ENCODE peak calls at places on chromosomes 5 and 9, in four cellular contexts. E, G, B and X are unnamed samples.
A peak's percentile ranks its signal among the peaks of the same experiment; 100 is the strongest.

GRCh38 chr5:107668933-107669542 is 1.7 kb downstream of the EFNA5 start:
- DNase-seq in B (peak; percentile 18), E (peak; percentile 20), G (no peak), X (no peak)

GRCh38 chr9:127904888-127905728 is 5.7 kb upstream of the ST6GALNAC6 start:
- DNase-seq in G (peak; percentile 77), E (no peak), B (no peak), X (peak; percentile 77)

GRCh38 chr5:66356011-66356565 is 212.0 kb downstream of the SREK1 start:
- DNase-seq in G (no peak), E (peak; percentile 33), B (peak; percentile 14), X (no peak)

GRCh38 chr9:89555426-89556375 is 49.1 kb upstream of the GADD45G start:
- DNase-seq in B (no peak), G (no peak), E (no peak), X (peak; percentile 66)

GRCh38 chr5:67879619-67880357 is 335.8 kb upstream of the PIK3R1 start:
- DNase-seq in B (peak; percentile 56), G (no peak), E (peak; percentile 53), X (no peak)

GRCh38 chr9:89661391-89661949 is 56.7 kb downstream of the GADD45G start:
- DNase-seq in G (no peak), E (no peak), B (peak; percentile 6), X (no peak)

GRCh38 chr9:133813749-133814585 is 75.8 kb upstream of the SARDH start:
- DNase-seq in B (peak; percentile 15), G (no peak), E (no peak), X (no peak)

GRCh38 chr9:130857864-130858730 is 23.0 kb downstream of the ABL1 start:
- DNase-seq in B (peak; percentile 93), E (peak; percentile 97), G (no peak), X (no peak)

GRCh38 chr5:179530069-179530998 is 20.0 kb upstream of the RUFY1 start:
- DNase-seq in E (no peak), G (peak; percentile 81), B (peak; percentile 42), X (peak; percentile 62)

GRCh38 chr5:154002093-154002492 is 36.6 kb downstream of the FAM114A2 start:
- DNase-seq in E (peak; percentile 85), B (peak; percentile 98), G (no peak), X (no peak)

GRCh38 chr5:154351566-154351965 is 94.2 kb upstream of the SAP30L start:
- DNase-seq in E (no peak), G (no peak), B (no peak), X (peak; percentile 7)

GRCh38 chr5:964821-965220 is 43.8 kb upstream of the NKD2 start:
- DNase-seq in B (no peak), G (no peak), E (no peak), X (no peak)

GRCh38 chr9:93124793-93125192 is 9.3 kb downstream of the NINJ1 start:
- DNase-seq in B (no peak), G (peak; percentile 1), E (no peak), X (no peak)

GRCh38 chr5:17440766-17441165 is 57.3 kb upstream of the TAF11L2 start:
- DNase-seq in E (peak; percentile 72), G (no peak), B (no peak), X (no peak)

GRCh38 chr9:119818726-119819435 is 449.6 kb upstream of the BRINP1 start:
- DNase-seq in G (no peak), E (no peak), B (no peak), X (no peak)

GRCh38 chr9:31715250-31715649 is 669.2 kb upstream of the ACO1 start:
- DNase-seq in E (no peak), B (peak; percentile 14), G (no peak), X (no peak)

GRCh38 chr9:35711501-35712428 is 20.2 kb downstream of the TLN1 start:
- DNase-seq in B (no peak), G (no peak), E (no peak), X (peak; percentile 46)

GRCh38 chr9:87233916-87234455 is 263.7 kb upstream of the DAPK1 start:
- DNase-seq in G (no peak), E (no peak), B (peak; percentile 36), X (no peak)

GRCh38 chr9:126219717-126220116 is 106.9 kb upstream of the MVB12B start:
- DNase-seq in B (no peak), G (no peak), E (no peak), X (no peak)

GRCh38 chr9:133456409-133456808 is 3.4 kb upstream of the CACFD1 start:
- DNase-seq in G (no peak), B (no peak), E (no peak), X (no peak)

GRCh38 chr9:84667571-84668203 is 1.8 kb upstream of the NTRK2 start:
- DNase-seq in G (peak; percentile 5), B (peak; percentile 38), E (peak; percentile 12), X (peak; percentile 26)

GRCh38 chr5:66945389-66946349 is 250.9 kb downstream of the CD180 start:
- DNase-seq in E (no peak), G (peak; percentile 56), B (peak; percentile 12), X (peak; percentile 28)

GRCh38 chr9:132012704-132013345 is 66.8 kb downstream of the MED27 start:
- DNase-seq in E (no peak), B (no peak), G (no peak), X (no peak)

DNA sequence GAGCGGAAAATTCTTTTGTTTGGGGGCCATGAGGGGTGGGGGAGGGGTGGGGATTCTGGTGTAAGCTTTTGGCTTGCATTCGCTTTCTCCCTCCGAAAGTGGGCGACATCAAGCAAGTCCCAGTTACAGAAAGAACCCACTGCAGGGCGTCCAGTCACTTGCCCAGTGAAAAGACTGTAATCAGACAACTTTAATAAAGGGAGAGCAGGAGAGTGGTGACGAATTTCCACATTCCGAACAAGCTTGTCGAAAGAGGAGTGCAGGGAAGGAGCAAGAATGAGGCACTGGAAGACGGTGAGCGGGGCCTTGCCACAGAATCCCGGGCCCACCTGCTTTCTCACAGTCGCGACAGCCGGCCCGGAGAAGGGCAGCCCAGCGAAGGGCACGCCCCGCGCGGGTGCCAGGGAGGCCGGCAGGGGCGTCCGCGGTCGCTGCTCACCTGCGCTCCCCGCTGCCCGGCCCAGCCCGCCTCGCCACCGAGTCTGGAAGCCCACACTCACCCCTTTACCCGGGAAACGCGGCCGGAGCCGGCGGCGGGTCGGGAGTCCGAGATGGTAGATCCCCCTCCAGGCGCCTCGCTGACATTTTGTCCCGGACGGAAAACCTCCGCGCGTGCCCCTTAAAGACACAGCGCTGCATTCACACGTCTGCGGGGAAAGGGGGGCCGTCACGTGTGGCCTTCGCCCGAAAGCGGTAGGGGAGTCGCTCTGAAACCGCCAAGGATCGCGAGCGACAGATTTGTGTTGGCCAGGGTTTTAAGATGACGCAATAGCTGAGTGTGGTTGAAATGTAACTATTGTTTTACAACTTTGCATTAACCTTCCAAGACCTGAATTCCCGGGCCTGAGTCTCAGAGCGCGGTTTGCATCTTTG is at the start of gene ZBED3:
- DNase-seq in B (peak; percentile 83), E (peak; percentile 87), G (peak; percentile 75), X (peak; percentile 74)
- TF ChIP-seq CTCF in B (no peak), E (peak; percentile 11), G (peak; percentile 34), X (no peak)

GRCh38 chr9:88388203-88388885 is at the start of gene SPIN1:
- DNase-seq in G (peak; percentile 83), E (peak; percentile 64), B (peak; percentile 84), X (peak; percentile 88)
- TF ChIP-seq CTCF in G (peak; percentile 40), E (peak; percentile 43), B (peak; percentile 11), X (peak; percentile 49)

DNA sequence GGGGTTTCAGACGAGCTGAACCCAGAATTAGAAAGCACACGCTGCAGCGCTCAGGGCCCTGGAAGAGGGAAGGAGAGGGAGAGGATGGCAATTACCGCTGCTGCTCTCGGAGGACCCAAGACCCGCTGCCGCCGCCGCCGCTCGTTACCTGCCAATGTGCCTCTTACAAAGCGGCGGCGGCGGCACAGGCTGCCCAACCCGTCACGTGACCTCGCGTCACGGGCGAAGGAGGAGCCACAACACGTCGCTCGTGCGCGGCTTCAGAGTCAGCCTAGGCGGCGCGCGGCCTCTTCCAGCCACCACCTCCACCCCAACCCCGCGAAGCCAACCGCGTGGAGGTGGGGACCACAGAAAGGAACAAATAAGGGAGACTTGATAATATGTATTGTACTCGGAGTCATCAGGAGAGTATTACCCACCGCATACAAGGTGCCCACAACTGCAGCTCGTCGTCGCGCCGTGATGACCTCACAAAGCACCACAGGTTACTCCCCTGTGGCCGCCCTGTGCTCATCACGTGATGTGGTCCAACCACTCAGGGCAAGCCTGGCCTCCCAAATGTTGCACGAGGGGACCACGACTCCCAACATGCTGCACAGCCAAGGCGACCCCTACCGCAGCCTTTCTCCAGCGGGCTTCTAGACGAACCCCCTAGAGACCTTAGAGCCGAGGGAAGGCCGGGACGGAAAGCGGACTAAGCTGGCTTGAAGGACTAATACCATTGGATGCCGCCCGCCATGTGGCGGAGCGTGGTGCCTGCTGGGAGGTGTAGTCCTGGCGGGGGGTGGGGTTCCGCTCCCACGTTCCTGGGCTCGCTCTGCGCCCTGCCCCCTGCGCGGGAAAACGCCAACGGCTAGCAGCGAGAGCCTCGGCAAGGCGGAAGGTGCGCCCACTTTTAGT is at the start of gene UBAP2:
- DNase-seq in B (peak; percentile 98), E (peak; percentile 98), G (peak; percentile 98), X (peak; percentile 98)
- TF ChIP-seq CTCF in B (no peak), E (no peak), G (no peak), X (no peak)

DNA sequence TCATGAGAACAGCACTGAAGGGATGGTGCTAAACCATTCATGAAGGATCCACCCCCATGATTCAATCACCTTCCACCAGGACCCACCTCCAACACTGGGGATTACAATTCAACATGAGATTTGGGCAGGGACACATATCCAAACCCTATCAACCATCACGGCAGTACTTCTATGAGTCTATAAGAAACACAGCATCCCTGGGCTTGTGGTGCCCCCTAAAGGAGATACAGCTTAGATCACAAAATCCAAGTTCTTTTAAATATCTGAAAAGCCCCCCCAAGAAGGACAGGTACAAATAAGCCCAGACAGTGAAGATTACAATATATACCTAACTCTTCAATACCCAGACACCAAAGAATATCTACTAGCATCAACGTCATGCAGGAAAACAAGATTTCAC is 233.7 kb upstream of the ADRA1B start:
- DNase-seq in E (peak; percentile 18), G (peak; percentile 15), B (no peak), X (no peak)
- TF ChIP-seq CTCF in E (no peak), G (no peak), B (peak; percentile 19), X (no peak)

GRCh38 chr9:137303893-137304382 is 1.9 kb upstream of the NRARP start:
- DNase-seq in G (no peak), E (no peak), B (no peak), X (no peak)

GRCh38 chr9:137305060-137305787 is 3.2 kb upstream of the NRARP start:
- DNase-seq in E (no peak), G (peak; percentile 87), B (peak; percentile 35), X (peak; percentile 49)

GRCh38 chr9:137303031-137303892 is 1.2 kb upstream of the NRARP start:
- DNase-seq in B (no peak), G (no peak), E (no peak), X (no peak)

GRCh38 chr9:137305788-137306545 is 3.9 kb upstream of the NRARP start:
- DNase-seq in E (no peak), G (no peak), B (no peak), X (no peak)

DNA sequence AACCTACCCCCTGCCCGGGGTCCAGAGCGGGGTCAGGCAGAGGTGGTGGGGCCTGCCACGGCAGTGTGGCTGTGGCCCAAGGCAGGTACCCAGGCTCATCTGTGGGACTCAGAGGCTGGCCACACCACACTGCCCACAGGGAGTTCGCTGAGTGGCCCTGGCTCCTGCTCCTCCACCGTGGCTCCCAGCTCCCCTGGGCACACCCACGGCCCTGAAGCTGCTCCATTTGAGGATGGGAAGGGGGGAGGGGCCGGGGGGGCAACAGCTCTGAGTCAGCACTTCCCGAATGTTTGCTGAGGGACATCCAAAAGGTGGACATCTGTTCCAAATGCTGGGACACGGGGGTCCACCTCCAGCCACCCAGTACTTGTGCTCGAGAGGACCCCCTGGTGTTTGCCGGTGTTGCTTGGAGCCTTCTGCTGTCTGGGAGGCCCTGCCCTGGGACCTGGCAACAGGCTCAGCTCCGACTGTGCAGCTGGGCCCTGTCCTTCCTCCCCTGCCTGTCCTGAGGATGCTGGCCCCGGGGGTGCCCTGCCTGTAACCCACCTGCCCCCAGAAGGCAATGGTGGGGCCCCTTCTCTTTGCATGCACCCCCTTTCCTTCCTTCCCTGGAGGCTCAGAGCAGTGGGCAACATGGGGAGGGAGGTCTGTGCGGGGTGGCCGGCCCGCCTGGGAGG is 2.5 kb upstream of the NRARP start:
- DNase-seq in G (no peak), B (no peak), E (no peak), X (no peak)
- TF ChIP-seq CTCF in G (no peak), B (peak; percentile 15), E (peak; percentile 7), X (no peak)